ENCODE peak calls at places on chromosomes 11 and 22, in ten cellular contexts. E is A549; J is AG04449; Y is CD4-positive, alpha-beta T cell; H is cardiac muscle cell; G is stomach; P is GM12865; F is epithelial cell of esophagus; X is HCT116; L is retinal pigment epithelial cell. A is an unnamed sample.
A peak's percentile ranks its signal among the peaks of the same experiment; 100 is the strongest.

GRCh38 chr11:122671270-122671906 is 15.9 kb downstream of the UBASH3B start:
- DNase-seq in E (peak; percentile 31), J (no peak), Y (no peak), H (no peak), G (no peak), P (no peak), F (no peak), X (no peak), L (no peak), A (no peak)

GRCh38 chr11:64072871-64073270 is 37.1 kb downstream of the FLRT1 start:
- DNase-seq in E (no peak), J (no peak), Y (no peak), H (no peak), G (no peak), P (no peak), F (no peak), X (no peak), L (no peak), A (no peak)

GRCh38 chr11:68460741-68461283 is at the start of gene PPP6R3:
- DNase-seq in E (no peak), J (no peak), Y (no peak), H (no peak), G (no peak), P (no peak), F (no peak), X (no peak), L (no peak), A (no peak)

GRCh38 chr22:46646531-46647211 is 26.5 kb downstream of the GRAMD4 start:
- DNase-seq in E (no peak), J (no peak), Y (no peak), H (no peak), G (peak; percentile 49), P (no peak), F (no peak), X (no peak), L (no peak), A (no peak)

GRCh38 chr22:47395481-47395880 is 633.0 kb downstream of the TBC1D22A start:
- DNase-seq in E (peak; percentile 16), J (no peak), Y (no peak), H (no peak), G (no peak), P (no peak), F (no peak), X (no peak), L (no peak), A (no peak)

GRCh38 chr11:125163431-125164011 is 1.0 kb upstream of the PKNOX2 start:
- DNase-seq in E (no peak), J (no peak), Y (no peak), H (no peak), G (no peak), P (no peak), F (no peak), X (no peak), L (no peak), A (no peak)

GRCh38 chr11:62514151-62514550 is 32.5 kb downstream of the AHNAK start:
- DNase-seq in E (no peak), J (no peak), Y (no peak), H (no peak), G (no peak), P (peak; percentile 31), F (peak; percentile 19), X (no peak), L (no peak), A (no peak)

GRCh38 chr11:75635009-75635909 is 33.6 kb downstream of the MAP6 start:
- DNase-seq in E (no peak), J (no peak), Y (no peak), H (no peak), G (no peak), P (no peak), F (peak; percentile 37), X (no peak), L (no peak), A (no peak)

GRCh38 chr11:134580635-134581025 is 168.6 kb upstream of the B3GAT1 start:
- DNase-seq in E (no peak), J (no peak), Y (no peak), H (no peak), G (no peak), P (no peak), F (no peak), X (no peak), L (no peak), A (no peak)

GRCh38 chr11:134577801-134578200 is 165.8 kb upstream of the B3GAT1 start:
- DNase-seq in E (no peak), J (no peak), Y (no peak), H (no peak), G (no peak), P (no peak), F (no peak), X (no peak), L (no peak), A (no peak)

GRCh38 chr11:134581121-134581626 is 169.1 kb upstream of the B3GAT1 start:
- DNase-seq in E (no peak), J (no peak), Y (no peak), H (no peak), G (no peak), P (no peak), F (no peak), X (no peak), L (no peak), A (no peak)

GRCh38 chr11:134579709-134580634 is 167.9 kb upstream of the B3GAT1 start:
- DNase-seq in E (no peak), J (no peak), Y (no peak), H (no peak), G (peak; percentile 38), P (no peak), F (no peak), X (no peak), L (no peak), A (no peak)

DNA sequence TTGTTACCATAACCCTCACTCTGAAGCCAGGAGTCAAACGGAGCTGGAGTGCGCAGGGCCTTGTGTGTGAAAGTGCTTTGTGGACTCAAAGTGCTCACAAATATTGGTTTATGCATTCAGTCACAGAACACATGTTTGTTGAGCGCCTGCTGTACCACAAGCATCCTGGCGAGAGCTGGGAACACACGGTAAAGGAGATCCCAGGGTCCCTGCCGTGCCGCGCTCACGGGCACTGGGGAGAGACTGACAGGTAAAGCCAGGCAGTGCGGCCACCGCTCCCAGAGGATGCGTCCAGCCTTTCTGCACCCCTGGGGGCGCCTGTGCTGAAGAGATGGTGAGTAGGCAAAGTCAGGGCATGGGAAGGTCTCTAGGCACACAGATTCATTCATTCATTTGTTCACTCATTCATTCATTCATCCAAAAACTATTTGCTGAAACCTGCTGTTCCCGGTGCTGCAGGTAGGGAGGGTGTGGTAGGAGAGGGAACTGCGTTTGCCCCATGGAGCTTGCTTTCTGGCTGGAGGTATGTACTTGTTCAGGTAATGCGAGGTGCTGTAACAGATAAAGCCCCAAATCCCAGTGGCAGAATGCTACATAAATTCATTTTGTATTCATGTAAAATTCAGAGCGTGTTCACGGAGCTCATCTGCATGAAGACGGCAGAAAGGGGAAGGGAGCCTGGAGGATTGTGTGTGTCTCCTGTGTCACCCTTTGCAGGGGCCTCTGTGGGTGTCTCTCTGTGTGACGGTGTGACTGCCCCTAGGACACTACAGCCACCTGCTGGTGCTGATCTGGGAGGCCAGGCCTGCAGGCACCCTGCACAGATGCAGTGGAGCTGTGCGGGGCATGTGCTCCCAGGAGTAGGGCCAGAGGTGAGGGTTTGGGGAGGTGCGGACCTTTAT is 167.0 kb upstream of the B3GAT1 start:
- DNase-seq in E (no peak), J (no peak), Y (no peak), H (peak; percentile 34), G (no peak), P (no peak), F (no peak), X (peak; percentile 18), L (no peak), A (peak; percentile 34)
- TF ChIP-seq CTCF in E (no peak), J (no peak), Y (no peak), H (no peak), G (no peak), P (no peak), F (no peak), X (peak; percentile 58), L (no peak), A (no peak)

GRCh38 chr11:84719935-84720577 is 907.1 kb downstream of the DLG2 start:
- DNase-seq in E (no peak), J (no peak), Y (no peak), H (peak; percentile 54), G (no peak), P (no peak), F (no peak), X (no peak), L (no peak), A (peak; percentile 28)

GRCh38 chr11:84721561-84721961 is 905.6 kb downstream of the DLG2 start:
- DNase-seq in E (no peak), J (no peak), Y (peak; percentile 8), H (no peak), G (no peak), P (no peak), F (no peak), X (no peak), L (no peak), A (no peak)

GRCh38 chr11:84720706-84721402 is 906.3 kb downstream of the DLG2 start:
- DNase-seq in E (no peak), J (no peak), Y (no peak), H (peak; percentile 36), G (no peak), P (no peak), F (no peak), X (no peak), L (no peak), A (peak; percentile 36)

DNA sequence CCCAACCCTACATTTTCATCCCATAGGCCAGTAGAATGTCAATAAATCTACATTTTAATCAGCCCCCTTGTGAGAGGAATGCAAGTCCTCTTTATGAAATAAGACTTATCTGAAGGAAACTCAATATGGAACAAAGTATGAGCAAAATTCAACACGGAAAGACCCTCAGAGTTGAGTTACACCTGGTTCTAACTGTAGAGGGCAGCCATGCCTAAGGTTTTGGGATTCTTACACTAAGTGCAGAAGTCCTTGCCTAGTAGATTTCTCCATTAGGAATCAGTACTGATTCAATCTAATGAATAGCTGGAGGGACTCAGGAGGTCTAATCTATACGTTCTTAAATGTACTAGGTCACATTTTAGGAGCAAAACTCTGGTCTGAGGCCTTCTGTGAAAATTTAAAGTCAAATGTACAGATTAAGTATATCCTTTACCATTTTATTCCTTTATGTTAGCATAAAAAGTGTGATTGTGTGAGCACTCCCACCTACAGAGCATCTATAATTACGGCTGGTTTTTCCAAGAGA is 904.5 kb downstream of the DLG2 start:
- DNase-seq in E (peak; percentile 12), J (no peak), Y (no peak), H (peak; percentile 28), G (no peak), P (no peak), F (no peak), X (no peak), L (no peak), A (no peak)
- TF ChIP-seq CTCF in E (no peak), J (no peak), Y (no peak), H (no peak), G (no peak), P (no peak), F (no peak), X (no peak), L (no peak), A (no peak)

DNA sequence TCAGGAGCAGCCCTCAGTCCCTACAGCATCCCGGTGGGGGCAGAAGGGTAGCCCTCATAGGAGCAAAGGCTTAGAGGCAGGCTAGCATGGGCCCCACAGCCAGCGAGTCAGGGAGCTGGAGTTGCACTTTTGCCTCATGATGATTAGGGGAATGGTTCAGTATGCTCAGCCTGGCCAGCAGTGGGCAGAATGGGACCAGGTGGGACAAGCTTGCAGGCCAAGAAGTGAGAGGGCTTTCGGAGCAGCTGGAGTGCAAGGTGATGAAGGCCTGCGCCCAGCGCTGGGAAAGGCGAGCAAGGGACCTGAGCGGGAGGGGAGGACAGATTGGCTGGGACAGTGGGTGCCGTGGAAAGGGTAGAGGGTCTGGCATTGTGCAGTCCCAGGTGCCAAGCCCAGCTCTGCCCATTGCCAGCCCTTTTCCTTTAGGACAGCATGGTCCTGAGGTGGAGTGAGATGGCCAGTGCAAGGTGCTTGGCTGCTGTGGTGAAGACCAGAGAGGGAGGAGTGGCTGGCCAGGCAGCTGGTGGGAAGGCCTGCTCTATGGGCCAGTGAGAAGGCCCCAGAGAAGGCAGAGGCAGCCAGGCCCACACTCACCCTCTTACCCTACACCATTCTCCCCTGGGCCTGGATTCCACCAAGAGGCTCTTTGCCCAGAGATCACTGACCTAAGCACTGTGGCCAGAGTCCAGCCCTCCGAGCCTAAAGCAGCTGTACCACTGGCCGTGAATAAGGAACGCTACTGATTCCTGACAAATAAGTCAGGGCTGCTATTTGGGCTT is 47.9 kb upstream of the SUSD2 start:
- DNase-seq in E (peak; percentile 27), J (no peak), Y (peak; percentile 48), H (peak; percentile 50), G (no peak), P (no peak), F (no peak), X (no peak), L (no peak), A (no peak)
- TF ChIP-seq CTCF in E (no peak), J (peak; percentile 39), Y (peak; percentile 58), H (peak; percentile 23), G (peak; percentile 19), P (peak; percentile 24), F (peak; percentile 8), X (no peak), L (peak; percentile 56), A (no peak)

DNA sequence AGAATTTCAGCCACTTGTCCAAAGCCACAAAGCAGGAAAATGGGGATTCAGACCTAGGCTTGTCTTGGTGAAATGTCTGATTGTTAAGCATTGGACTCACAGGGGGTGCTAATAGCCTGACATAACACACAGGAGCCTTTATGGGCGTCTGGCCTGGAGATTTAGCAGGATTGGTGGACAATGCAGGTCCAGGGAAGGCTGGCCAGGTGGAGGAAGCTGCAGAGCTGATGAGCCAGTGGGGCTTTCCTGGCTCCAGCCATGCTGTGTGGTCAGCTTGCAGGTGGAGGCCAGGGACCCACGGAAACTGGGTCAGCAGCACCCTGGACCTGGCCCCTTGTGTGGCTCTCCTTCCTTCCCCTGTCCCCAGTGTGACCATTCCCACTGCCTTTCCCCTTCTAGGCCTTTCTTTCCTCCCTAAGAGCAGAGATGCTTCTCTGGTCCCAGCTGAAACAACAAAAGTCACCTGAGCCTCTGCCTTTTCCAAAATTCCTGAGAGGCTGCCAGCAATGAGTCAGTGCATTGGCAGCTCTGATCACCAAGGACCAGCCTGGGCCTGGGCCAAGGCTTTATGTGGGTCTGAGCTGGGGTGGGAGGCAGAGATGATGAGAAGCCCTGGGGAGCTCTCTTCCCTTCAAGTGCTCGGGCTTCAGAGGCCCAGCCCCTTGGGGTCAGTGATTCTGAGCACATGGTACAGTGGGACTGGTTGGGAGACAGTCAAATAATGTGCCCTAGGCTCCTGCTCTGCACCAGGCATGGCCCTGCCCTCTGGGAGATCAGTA is 85.2 kb downstream of the CCDC81 start:
- DNase-seq in E (peak; percentile 74), J (peak; percentile 74), Y (no peak), H (no peak), G (peak; percentile 56), P (no peak), F (peak; percentile 81), X (peak; percentile 27), L (peak; percentile 88), A (no peak)
- TF ChIP-seq CTCF in E (no peak), J (no peak), Y (no peak), H (no peak), G (no peak), P (no peak), F (no peak), X (no peak), L (peak; percentile 8), A (no peak)

A was measured in endothelial cell.